ENCODE peak calls at places on chromosomes 7 and 10, in five cellular contexts. D, R, A, J and G are unnamed samples.

GRCh38 chr7:8365499-8366110 is 67.8 kb upstream of the NXPH1 start:
- DNase-seq in D (no peak), R (no peak), J (no peak), A (no peak), G (no peak)

GRCh38 chr10:58514102-58514472 is 1.4 kb downstream of the BICC1 start:
- DNase-seq in D (no peak), A (no peak), R (no peak), J (no peak), G (no peak)

GRCh38 chr10:50635286-50635685 is 11.5 kb upstream of the SGMS1 start:
- DNase-seq in J (no peak), R (no peak), D (no peak), A (no peak), G (no peak)

GRCh38 chr10:57973451-57973850 is 294.2 kb downstream of the IPMK start:
- DNase-seq in A (no peak), D (no peak), J (no peak), R (no peak), G (no peak)

GRCh38 chr7:105652359-105652993 is 71.2 kb upstream of the EFCAB10 start:
- DNase-seq in A (peak; percentile 71), R (peak; percentile 78), J (peak; percentile 74), D (peak; percentile 34), G (peak; percentile 77)

GRCh38 chr7:101395376-101395775 is 32.7 kb downstream of the COL26A1 start:
- DNase-seq in D (no peak), A (no peak), R (no peak), J (no peak), G (no peak)

GRCh38 chr10:79003183-79004100 is 65.3 kb upstream of the ZMIZ1 start:
- DNase-seq in R (no peak), D (no peak), A (peak; percentile 63), J (no peak), G (no peak)

GRCh38 chr7:103866919-103867318 is 122.5 kb downstream of the RELN start:
- DNase-seq in J (no peak), R (no peak), D (no peak), A (no peak), G (no peak)

GRCh38 chr10:97676770-97677581 is 10.1 kb downstream of the AVPI1 start:
- DNase-seq in J (no peak), D (peak; percentile 37), A (peak; percentile 31), R (no peak), G (no peak)

GRCh38 chr10:92714152-92714836 is 24.5 kb downstream of the HHEX start:
- DNase-seq in R (no peak), J (no peak), A (no peak), D (no peak), G (no peak)

GRCh38 chr10:114051714-114052113 is 8.0 kb downstream of the ADRB1 start:
- DNase-seq in J (no peak), A (no peak), D (no peak), R (no peak), G (no peak)

GRCh38 chr10:2460846-2461245 is 606.5 kb upstream of the PFKP start:
- DNase-seq in A (no peak), R (no peak), D (no peak), J (no peak), G (no peak)

GRCh38 chr10:27746364-27747095 is 911 bp upstream of the MKX start:
- DNase-seq in J (no peak), A (no peak), D (no peak), R (no peak), G (no peak)

GRCh38 chr7:51070163-51070562 is 246.4 kb downstream of the COBL start:
- DNase-seq in A (no peak), J (no peak), R (no peak), D (no peak), G (no peak)

GRCh38 chr10:8043569-8044306 is 10.8 kb upstream of the GATA3 start:
- DNase-seq in A (no peak), R (no peak), J (no peak), D (no peak), G (no peak)

GRCh38 chr10:75111906-75112703 is 649 bp downstream of the SAMD8 start:
- DNase-seq in A (peak; percentile 60), R (peak; percentile 36), J (no peak), D (peak; percentile 19), G (no peak)

GRCh38 chr10:123427386-123427785 is 238.8 kb upstream of the GPR26 start:
- DNase-seq in A (no peak), J (no peak), R (no peak), D (no peak), G (no peak)

DNA sequence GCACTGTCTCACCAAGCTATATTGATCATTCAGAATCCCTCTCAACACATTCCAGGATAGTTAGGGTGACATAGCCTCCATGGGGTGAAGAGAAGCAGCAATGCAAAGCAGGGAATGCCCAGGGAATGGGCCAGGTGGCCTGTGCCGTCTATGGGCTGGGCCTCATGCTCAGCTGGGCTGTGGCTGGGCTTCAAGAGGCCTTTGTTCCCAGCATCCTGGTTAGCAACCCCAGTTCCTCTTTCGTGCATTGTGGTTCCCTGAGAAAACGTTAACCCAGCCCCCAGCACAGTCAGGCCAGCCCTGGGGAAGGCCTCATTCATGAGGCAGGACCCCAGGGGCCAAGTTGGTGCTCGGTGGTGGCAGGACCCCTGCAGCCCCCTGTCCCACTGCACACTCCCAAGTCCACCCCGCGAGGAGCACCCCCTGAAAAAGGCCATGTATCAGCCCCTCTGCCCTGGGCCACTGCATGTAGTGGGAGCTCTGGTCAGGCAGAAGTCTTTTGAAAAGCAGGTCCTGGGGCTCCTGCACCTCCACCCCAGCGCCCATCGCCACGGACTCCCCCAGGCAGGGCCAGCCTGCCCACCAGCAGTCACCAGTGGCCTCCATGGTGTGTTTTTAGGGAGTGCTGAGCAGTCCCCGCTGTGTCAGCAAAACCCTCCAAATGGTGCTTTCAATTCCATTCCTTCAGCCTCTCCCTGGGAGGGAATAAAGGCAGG is 25.4 kb downstream of the VSIR start:
- DNase-seq in R (no peak), J (peak; percentile 47), A (no peak), D (no peak), G (no peak)
- H3K27ac ChIP-seq in R (peak overlapping the region; percentile 41), J (peak overlapping the region; percentile 87), A (peak overlapping the region; percentile 48), D (peak overlapping the region; percentile 57), G (peak overlapping the region; percentile 74)

GRCh38 chr10:31404640-31405039 is 85.6 kb downstream of the ZEB1 start:
- DNase-seq in R (no peak), A (no peak), D (no peak), J (no peak), G (no peak)

GRCh38 chr10:31399631-31400030 is 80.6 kb downstream of the ZEB1 start:
- DNase-seq in A (no peak), R (no peak), J (peak; percentile 41), D (no peak), G (peak; percentile 27)

GRCh38 chr10:31397852-31398251 is 78.8 kb downstream of the ZEB1 start:
- DNase-seq in D (no peak), R (no peak), A (no peak), J (no peak), G (no peak)

GRCh38 chr10:31399171-31399570 is 80.2 kb downstream of the ZEB1 start:
- DNase-seq in R (no peak), J (no peak), A (no peak), D (no peak), G (no peak)

DNA sequence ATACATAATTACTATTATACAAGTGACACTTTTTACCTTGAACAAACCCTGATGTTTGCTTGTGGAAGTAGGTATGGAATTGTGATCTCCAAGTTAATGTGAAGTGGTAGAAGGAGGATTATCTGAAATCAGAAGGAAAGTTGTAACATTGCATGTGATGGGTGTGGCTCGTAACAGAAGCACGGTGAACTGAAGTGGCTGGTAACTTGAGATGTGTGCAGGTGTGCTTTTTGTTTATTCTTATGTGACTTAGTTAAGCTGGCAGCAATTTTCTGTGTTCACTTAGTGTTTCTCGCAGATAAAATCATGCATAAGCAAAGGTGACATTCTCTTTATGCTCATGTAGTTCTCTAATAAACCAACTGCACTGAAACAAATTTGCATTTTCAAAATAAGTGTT is 82.3 kb downstream of the ZEB1 start:
- DNase-seq in D (no peak), A (no peak), R (no peak), J (no peak), G (no peak)
- H3K27ac ChIP-seq in D (no peak overlapping the region), A (no peak overlapping the region), R (no peak overlapping the region), J (peak overlapping the region; percentile 81), G (no peak overlapping the region)

DNA sequence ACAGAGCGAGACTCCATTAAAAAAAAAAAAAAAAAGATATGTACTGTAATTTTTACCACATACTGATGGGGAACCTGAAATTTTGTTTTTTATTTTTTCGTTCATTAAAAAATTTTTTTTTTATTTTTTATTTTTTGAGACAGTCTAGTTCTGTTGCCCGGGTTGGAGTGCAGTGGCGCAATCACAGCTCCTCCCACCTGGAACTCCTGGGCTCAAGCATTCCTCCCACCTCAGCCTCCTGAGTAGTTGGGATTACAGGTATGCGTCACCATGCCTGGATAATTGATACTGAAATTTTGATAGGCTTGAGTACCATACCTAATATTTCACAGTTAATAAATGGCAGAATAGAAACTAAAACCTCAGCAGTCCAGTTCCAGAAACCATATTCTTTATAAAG is 20.9 kb upstream of the HELLS start:
- DNase-seq in J (no peak), D (no peak), R (no peak), A (no peak), G (peak; percentile 50)
- H3K27ac ChIP-seq in J (no peak overlapping the region), D (no peak overlapping the region), R (no peak overlapping the region), A (no peak overlapping the region), G (no peak overlapping the region)

GRCh38 chr10:121648078-121648477 is 49.8 kb upstream of the FGFR2 start:
- DNase-seq in J (no peak), D (no peak), A (no peak), R (no peak), G (peak; percentile 27)
- H3K27ac ChIP-seq in J (no peak overlapping the region), D (no peak overlapping the region), A (no peak overlapping the region), R (no peak overlapping the region), G (peak overlapping the region; percentile 89)

DNA sequence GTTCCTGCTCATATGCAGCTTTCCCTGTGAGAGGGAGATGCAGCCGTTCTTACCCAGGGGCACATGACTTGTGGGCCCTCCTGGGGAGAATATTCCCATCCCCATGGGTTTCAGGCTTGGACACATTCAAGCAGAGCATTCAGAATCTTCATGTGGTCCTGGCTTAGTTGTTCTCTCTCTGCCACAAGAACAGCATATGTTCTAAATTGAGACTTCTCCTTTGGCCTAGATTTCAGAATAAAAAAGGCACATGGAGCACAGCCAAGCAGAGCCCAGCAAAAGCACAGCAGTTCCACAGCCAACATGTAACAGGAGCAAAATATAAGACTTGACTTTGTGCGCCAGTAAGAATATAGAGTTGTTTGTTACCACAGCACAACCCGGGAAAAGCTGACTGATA is 306.4 kb upstream of the MYO3A start:
- DNase-seq in R (no peak), A (no peak), D (no peak), J (no peak), G (no peak)
- H3K27ac ChIP-seq in R (no peak overlapping the region), A (no peak overlapping the region), D (no peak overlapping the region), J (no peak overlapping the region), G (no peak overlapping the region)

DNA sequence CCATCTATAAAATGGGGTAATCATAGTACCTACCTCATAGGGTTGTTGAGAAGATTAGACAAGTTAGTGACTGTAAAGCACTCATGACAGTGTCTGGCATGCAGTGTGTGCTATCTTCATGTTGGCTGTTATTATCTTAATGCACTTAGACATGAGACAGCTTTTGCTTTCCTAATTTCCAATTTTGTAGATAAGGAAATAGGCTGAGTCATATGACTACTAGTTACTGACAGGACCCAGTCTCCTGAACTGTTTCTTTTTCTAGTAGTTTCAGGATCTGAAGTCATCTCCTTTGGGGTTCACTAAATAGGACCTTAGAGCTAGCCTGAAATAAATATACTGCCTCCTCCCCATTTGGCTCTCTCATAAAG is 74.2 kb downstream of the SNX10 start:
- DNase-seq in A (no peak), D (no peak), R (no peak), J (no peak), G (no peak)
- H3K27ac ChIP-seq in A (no peak overlapping the region), D (no peak overlapping the region), R (no peak overlapping the region), J (no peak overlapping the region), G (no peak overlapping the region)

GRCh38 chr10:118582511-118582910 is 12.9 kb downstream of the PRLHR start:
- DNase-seq in R (no peak), J (no peak), A (no peak), D (no peak), G (no peak)
- H3K27ac ChIP-seq in R (no peak overlapping the region), J (no peak overlapping the region), A (no peak overlapping the region), D (no peak overlapping the region), G (no peak overlapping the region)

GRCh38 chr10:44989621-44990301 is 11.0 kb upstream of the ZNF22 start:
- DNase-seq in R (peak; percentile 9), D (no peak), A (peak; percentile 11), J (no peak), G (no peak)
- H3K27ac ChIP-seq in R (no peak overlapping the region), D (no peak overlapping the region), A (no peak overlapping the region), J (peak overlapping the region; percentile 97), G (peak overlapping the region; percentile 20)